ENCODE peak calls at places on chromosome 18, in nine cellular contexts. X is NCI-H146; C is RCC 7860; E is NCI-H1092 treated with DMSO at 0.1 percent for 48 hours; N is central memory CD4-positive, alpha-beta T cell; T is neural progenitor cell; G is MCF 10A; F is H54; W is AG08395. R is an unnamed sample.

GRCh38 chr18:50424877-50425690 is 50.2 kb downstream of the SKA1 start:
- DNase-seq in G (no peak), T (no peak), X (peak; percentile 17), F (no peak), C (peak; percentile 31), E (no peak), N (no peak), W (no peak), R (no peak)

GRCh38 chr18:644395-645004 is 13.0 kb upstream of the TYMS start:
- DNase-seq in W (no peak), N (no peak), G (no peak), E (no peak), C (peak; percentile 14), F (no peak), T (no peak), X (no peak), R (peak; percentile 36)

GRCh38 chr18:79396431-79397287 is 929 bp downstream of the NFATC1 start:
- DNase-seq in F (no peak), T (peak; percentile 82), G (peak; percentile 45), W (peak; percentile 49), X (peak; percentile 53), E (no peak), C (no peak), N (no peak), R (no peak)

GRCh38 chr18:46035701-46036680 is 36.1 kb downstream of the PSTPIP2 start:
- DNase-seq in G (no peak), F (peak; percentile 7), C (no peak), W (peak; percentile 78), E (no peak), N (no peak), T (no peak), X (no peak), R (peak; percentile 60)

GRCh38 chr18:26618130-26618529 is 69.8 kb upstream of the KCTD1 start:
- DNase-seq in N (no peak), X (no peak), F (no peak), W (no peak), C (no peak), E (no peak), G (no peak), T (no peak), R (peak; percentile 56)

GRCh38 chr18:57864615-57865121 is 61.6 kb upstream of the ATP8B1 start:
- DNase-seq in T (no peak), F (no peak), X (no peak), C (no peak), E (no peak), N (no peak), W (no peak), G (peak; percentile 36), R (no peak)

GRCh38 chr18:7830468-7830867 is 263.4 kb downstream of the PTPRM start:
- DNase-seq in X (peak; percentile 56), C (no peak), F (no peak), E (no peak), W (no peak), N (no peak), G (peak; percentile 35), T (no peak), R (peak; percentile 46)

GRCh38 chr18:52995875-52996274 is 655.9 kb downstream of the DCC start:
- DNase-seq in W (no peak), C (no peak), T (no peak), G (no peak), E (peak; percentile 84), F (no peak), N (no peak), X (no peak), R (no peak)

GRCh38 chr18:40577255-40577654 is 1377.8 kb upstream of the PIK3C3 start:
- DNase-seq in G (no peak), C (no peak), T (no peak), F (no peak), X (peak; percentile 61), E (no peak), N (no peak), W (no peak), R (no peak)

R was measured in renal cortical epithelial cell.